ENCODE peak calls at places on chromosomes 16 and 17, in seven cellular contexts. One of them, this sample, is unnamed.

GRCh38 chr16:80751167-80751566 is 53.2 kb downstream of the CDYL2 start:
- DNase-seq in AG09309: peak
- DNase-seq in fibroblast of the aortic adventitia: peak
- DNase-seq in epithelial cell of proximal tubule: no peak
- DNase-seq in Panc1: no peak
- DNase-seq in brain microvascular endothelial cell: peak
- DNase-seq in fibroblast of pulmonary artery: peak
- DNase-seq in this sample: peak

GRCh38 chr17:15269690-15270089 is 4.6 kb upstream of the PMP22 start:
- DNase-seq in AG09309: no peak
- DNase-seq in fibroblast of pulmonary artery: peak
- DNase-seq in Panc1: no peak
- DNase-seq in epithelial cell of proximal tubule: no peak
- DNase-seq in fibroblast of the aortic adventitia: peak
- DNase-seq in brain microvascular endothelial cell: no peak
- DNase-seq in this sample: no peak

GRCh38 chr17:68288804-68289203 is 2.1 kb downstream of the SLC16A6 start:
- DNase-seq in brain microvascular endothelial cell: no peak
- DNase-seq in Panc1: no peak
- DNase-seq in AG09309: no peak
- DNase-seq in epithelial cell of proximal tubule: no peak
- DNase-seq in fibroblast of the aortic adventitia: no peak
- DNase-seq in fibroblast of pulmonary artery: no peak
- DNase-seq in this sample: peak

GRCh38 chr17:16269658-16270057 is 52.6 kb downstream of the PIGL start:
- DNase-seq in AG09309: peak
- DNase-seq in brain microvascular endothelial cell: peak
- DNase-seq in fibroblast of the aortic adventitia: peak
- DNase-seq in Panc1: no peak
- DNase-seq in epithelial cell of proximal tubule: no peak
- DNase-seq in fibroblast of pulmonary artery: peak
- DNase-seq in this sample: peak

GRCh38 chr16:31265329-31266245 is 5.8 kb downstream of the ITGAM start:
- DNase-seq in brain microvascular endothelial cell: peak
- DNase-seq in epithelial cell of proximal tubule: peak
- DNase-seq in Panc1: no peak
- DNase-seq in fibroblast of the aortic adventitia: peak
- DNase-seq in AG09309: peak
- DNase-seq in fibroblast of pulmonary artery: peak
- DNase-seq in this sample: no peak

GRCh38 chr17:46147167-46147749 is 46.0 kb downstream of the KANSL1 start:
- DNase-seq in brain microvascular endothelial cell: no peak
- DNase-seq in epithelial cell of proximal tubule: no peak
- DNase-seq in AG09309: no peak
- DNase-seq in fibroblast of pulmonary artery: no peak
- DNase-seq in fibroblast of the aortic adventitia: no peak
- DNase-seq in Panc1: no peak
- DNase-seq in this sample: no peak

GRCh38 chr17:56880133-56880532 is 33.7 kb downstream of the TRIM25 start:
- DNase-seq in brain microvascular endothelial cell: no peak
- DNase-seq in epithelial cell of proximal tubule: no peak
- DNase-seq in Panc1: no peak
- DNase-seq in fibroblast of the aortic adventitia: no peak
- DNase-seq in fibroblast of pulmonary artery: no peak
- DNase-seq in AG09309: no peak
- DNase-seq in this sample: no peak

GRCh38 chr16:83945587-83945986 is 7.5 kb upstream of the OSGIN1 start:
- DNase-seq in brain microvascular endothelial cell: no peak
- DNase-seq in fibroblast of pulmonary artery: no peak
- DNase-seq in AG09309: no peak
- DNase-seq in fibroblast of the aortic adventitia: no peak
- DNase-seq in epithelial cell of proximal tubule: no peak
- DNase-seq in Panc1: no peak
- DNase-seq in this sample: no peak

GRCh38 chr17:79520134-79520892 is 90.5 kb downstream of the RBFOX3 start:
- DNase-seq in fibroblast of the aortic adventitia: no peak
- DNase-seq in fibroblast of pulmonary artery: no peak
- DNase-seq in Panc1: no peak
- DNase-seq in epithelial cell of proximal tubule: no peak
- DNase-seq in brain microvascular endothelial cell: no peak
- DNase-seq in AG09309: no peak
- DNase-seq in this sample: no peak

GRCh38 chr16:791131-791530 is 2.7 kb downstream of the CHTF18 start:
- DNase-seq in AG09309: no peak
- DNase-seq in brain microvascular endothelial cell: no peak
- DNase-seq in epithelial cell of proximal tubule: no peak
- DNase-seq in Panc1: no peak
- DNase-seq in fibroblast of pulmonary artery: no peak
- DNase-seq in fibroblast of the aortic adventitia: no peak
- DNase-seq in this sample: no peak

GRCh38 chr16:4521971-4522623 is 16.5 kb downstream of the CDIP1 start:
- DNase-seq in fibroblast of pulmonary artery: peak
- DNase-seq in epithelial cell of proximal tubule: no peak
- DNase-seq in fibroblast of the aortic adventitia: no peak
- DNase-seq in Panc1: no peak
- DNase-seq in brain microvascular endothelial cell: no peak
- DNase-seq in AG09309: no peak
- DNase-seq in this sample: peak

GRCh38 chr16:27046958-27047357 is 19.8 kb upstream of the C16orf82 start:
- DNase-seq in AG09309: no peak
- DNase-seq in epithelial cell of proximal tubule: no peak
- DNase-seq in fibroblast of pulmonary artery: no peak
- DNase-seq in brain microvascular endothelial cell: no peak
- DNase-seq in fibroblast of the aortic adventitia: no peak
- DNase-seq in Panc1: no peak
- DNase-seq in this sample: no peak

GRCh38 chr17:9905902-9906301 is 831 bp upstream of the RCVRN start:
- DNase-seq in fibroblast of the aortic adventitia: no peak
- DNase-seq in Panc1: no peak
- DNase-seq in brain microvascular endothelial cell: no peak
- DNase-seq in AG09309: no peak
- DNase-seq in epithelial cell of proximal tubule: no peak
- DNase-seq in fibroblast of pulmonary artery: peak
- DNase-seq in this sample: no peak

GRCh38 chr16:31453255-31454204 is 5.8 kb upstream of the ARMC5 start:
- DNase-seq in Panc1: no peak
- DNase-seq in AG09309: no peak
- DNase-seq in brain microvascular endothelial cell: peak
- DNase-seq in fibroblast of the aortic adventitia: peak
- DNase-seq in epithelial cell of proximal tubule: no peak
- DNase-seq in fibroblast of pulmonary artery: peak
- DNase-seq in this sample: peak

GRCh38 chr17:69228576-69228975 is at the start of gene ABCA10:
- DNase-seq in fibroblast of pulmonary artery: peak
- DNase-seq in Panc1: no peak
- DNase-seq in fibroblast of the aortic adventitia: peak
- DNase-seq in brain microvascular endothelial cell: no peak
- DNase-seq in epithelial cell of proximal tubule: no peak
- DNase-seq in AG09309: no peak
- DNase-seq in this sample: no peak

GRCh38 chr16:1997591-1998359 is 8.0 kb downstream of the SYNGR3 start:
- DNase-seq in fibroblast of the aortic adventitia: no peak
- DNase-seq in Panc1: no peak
- DNase-seq in fibroblast of pulmonary artery: no peak
- DNase-seq in AG09309: peak
- DNase-seq in epithelial cell of proximal tubule: no peak
- DNase-seq in brain microvascular endothelial cell: no peak
- DNase-seq in this sample: peak

GRCh38 chr17:75077490-75078096 is 10.2 kb upstream of the SLC16A5 start:
- DNase-seq in brain microvascular endothelial cell: no peak
- DNase-seq in fibroblast of the aortic adventitia: no peak
- DNase-seq in epithelial cell of proximal tubule: no peak
- DNase-seq in Panc1: no peak
- DNase-seq in AG09309: no peak
- DNase-seq in fibroblast of pulmonary artery: no peak
- DNase-seq in this sample: no peak

GRCh38 chr16:22897184-22897583 is 83.2 kb downstream of the HS3ST2 start:
- DNase-seq in Panc1: no peak
- DNase-seq in epithelial cell of proximal tubule: no peak
- DNase-seq in fibroblast of pulmonary artery: no peak
- DNase-seq in fibroblast of the aortic adventitia: no peak
- DNase-seq in brain microvascular endothelial cell: no peak
- DNase-seq in AG09309: no peak
- DNase-seq in this sample: no peak

GRCh38 chr16:80008857-80009256 is 408.3 kb upstream of the MAF start:
- DNase-seq in epithelial cell of proximal tubule: no peak
- DNase-seq in AG09309: no peak
- DNase-seq in fibroblast of pulmonary artery: no peak
- DNase-seq in Panc1: no peak
- DNase-seq in fibroblast of the aortic adventitia: no peak
- DNase-seq in brain microvascular endothelial cell: no peak
- DNase-seq in this sample: no peak

GRCh38 chr16:24309222-24309905 is 53.2 kb downstream of the CACNG3 start:
- DNase-seq in AG09309: no peak
- DNase-seq in epithelial cell of proximal tubule: peak
- DNase-seq in fibroblast of the aortic adventitia: no peak
- DNase-seq in fibroblast of pulmonary artery: peak
- DNase-seq in brain microvascular endothelial cell: peak
- DNase-seq in Panc1: peak
- DNase-seq in this sample: peak

GRCh38 chr17:56432443-56432842 is 161.1 kb upstream of the NOG start:
- DNase-seq in fibroblast of the aortic adventitia: no peak
- DNase-seq in fibroblast of pulmonary artery: no peak
- DNase-seq in Panc1: no peak
- DNase-seq in epithelial cell of proximal tubule: no peak
- DNase-seq in AG09309: no peak
- DNase-seq in brain microvascular endothelial cell: no peak
- DNase-seq in this sample: no peak

GRCh38 chr16:70495425-70496182 is 27.8 kb downstream of the COG4 start:
- DNase-seq in fibroblast of the aortic adventitia: no peak
- DNase-seq in Panc1: no peak
- DNase-seq in epithelial cell of proximal tubule: no peak
- DNase-seq in fibroblast of pulmonary artery: no peak
- DNase-seq in brain microvascular endothelial cell: no peak
- DNase-seq in AG09309: no peak
- DNase-seq in this sample: no peak

GRCh38 chr17:27912989-27913388 is 19.8 kb upstream of the LYRM9 start:
- DNase-seq in fibroblast of pulmonary artery: no peak
- DNase-seq in Panc1: no peak
- DNase-seq in fibroblast of the aortic adventitia: no peak
- DNase-seq in epithelial cell of proximal tubule: no peak
- DNase-seq in brain microvascular endothelial cell: no peak
- DNase-seq in AG09309: peak
- DNase-seq in this sample: no peak

GRCh38 chr16:87263418-87264052 is 53.7 kb downstream of the C16orf95 start:
- DNase-seq in Panc1: no peak
- DNase-seq in AG09309: no peak
- DNase-seq in fibroblast of pulmonary artery: no peak
- DNase-seq in epithelial cell of proximal tubule: no peak
- DNase-seq in brain microvascular endothelial cell: no peak
- DNase-seq in fibroblast of the aortic adventitia: no peak
- DNase-seq in this sample: no peak

GRCh38 chr17:63406689-63407330 is 39.3 kb downstream of the CYB561 start:
- DNase-seq in fibroblast of pulmonary artery: peak
- DNase-seq in fibroblast of the aortic adventitia: peak
- DNase-seq in epithelial cell of proximal tubule: peak
- DNase-seq in AG09309: peak
- DNase-seq in brain microvascular endothelial cell: peak
- DNase-seq in Panc1: peak
- DNase-seq in this sample: peak

GRCh38 chr16:56356276-56357241 is 68.8 kb downstream of the AMFR start:
- DNase-seq in AG09309: peak
- DNase-seq in fibroblast of pulmonary artery: peak
- DNase-seq in Panc1: peak
- DNase-seq in fibroblast of the aortic adventitia: peak
- DNase-seq in brain microvascular endothelial cell: peak
- DNase-seq in epithelial cell of proximal tubule: no peak
- DNase-seq in this sample: peak

GRCh38 chr17:77737442-77738265 is 220.8 kb upstream of the TNRC6C start:
- DNase-seq in epithelial cell of proximal tubule: no peak
- DNase-seq in AG09309: no peak
- DNase-seq in brain microvascular endothelial cell: no peak
- DNase-seq in fibroblast of pulmonary artery: no peak
- DNase-seq in Panc1: no peak
- DNase-seq in fibroblast of the aortic adventitia: no peak
- DNase-seq in this sample: no peak

DNA sequence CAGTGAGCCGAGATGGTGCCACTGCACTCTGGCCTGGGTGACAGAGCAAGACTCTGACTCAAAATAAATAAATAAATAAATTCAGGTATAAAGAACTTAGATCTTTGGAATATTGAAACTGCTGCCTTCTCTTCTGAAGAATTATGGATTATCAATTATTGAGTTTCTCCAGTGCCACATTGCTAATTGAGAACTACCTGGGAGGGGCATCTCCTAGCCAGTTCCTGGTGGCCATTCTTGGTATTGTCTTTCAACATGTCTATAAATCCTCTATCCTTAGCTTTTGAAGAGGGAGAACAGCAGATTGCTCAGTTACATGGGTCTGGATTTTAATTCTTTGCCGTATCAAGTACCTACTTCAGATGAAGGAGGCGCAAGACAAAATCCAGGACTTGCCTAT is 29.2 kb downstream of the CALCOCO2 start:
- DNase-seq in brain microvascular endothelial cell: no peak
- DNase-seq in fibroblast of pulmonary artery: no peak
- DNase-seq in fibroblast of the aortic adventitia: no peak
- DNase-seq in epithelial cell of proximal tubule: no peak
- DNase-seq in AG09309: no peak
- DNase-seq in Panc1: no peak
- DNase-seq in this sample: no peak
- TF ChIP-seq CTCF in brain microvascular endothelial cell: peak
- TF ChIP-seq CTCF in fibroblast of pulmonary artery: peak
- TF ChIP-seq CTCF in fibroblast of the aortic adventitia: peak
- TF ChIP-seq CTCF in epithelial cell of proximal tubule: peak
- TF ChIP-seq CTCF in AG09309: no peak
- TF ChIP-seq CTCF in Panc1: no peak
- TF ChIP-seq CTCF in this sample: peak

GRCh38 chr16:19168173-19169080 is at the start of gene SYT17:
- DNase-seq in epithelial cell of proximal tubule: no peak
- DNase-seq in fibroblast of the aortic adventitia: no peak
- DNase-seq in fibroblast of pulmonary artery: no peak
- DNase-seq in Panc1: no peak
- DNase-seq in brain microvascular endothelial cell: no peak
- DNase-seq in AG09309: no peak
- DNase-seq in this sample: peak
- H3K4me3 ChIP-seq in epithelial cell of proximal tubule: peak
- H3K4me3 ChIP-seq in fibroblast of the aortic adventitia: no peak
- H3K4me3 ChIP-seq in fibroblast of pulmonary artery: peak
- H3K4me3 ChIP-seq in Panc1: peak
- H3K4me3 ChIP-seq in brain microvascular endothelial cell: peak
- H3K4me3 ChIP-seq in AG09309: peak
- H3K4me3 ChIP-seq in this sample: peak

DNA sequence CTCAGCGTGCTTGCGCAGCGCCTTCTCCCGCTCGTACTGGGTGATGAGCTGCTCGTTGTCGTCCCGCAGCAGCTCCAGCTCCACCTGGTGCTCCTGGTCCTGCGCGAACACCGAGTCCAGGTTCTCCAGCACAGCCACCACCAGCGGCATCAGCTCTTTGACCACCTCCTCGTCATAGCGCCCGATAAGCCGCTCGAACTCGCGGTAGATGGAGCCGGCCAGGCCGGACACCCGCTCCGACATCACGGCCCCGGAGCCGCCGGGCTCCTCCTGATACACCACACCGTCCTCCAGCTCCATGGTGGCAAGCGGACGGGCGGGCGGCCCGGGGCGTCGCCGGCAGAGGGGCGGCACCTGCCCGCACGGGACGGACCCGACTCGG is 320 bp downstream of the SPAG9 start:
- DNase-seq in fibroblast of the aortic adventitia: no peak
- DNase-seq in epithelial cell of proximal tubule: no peak
- DNase-seq in AG09309: no peak
- DNase-seq in brain microvascular endothelial cell: peak
- DNase-seq in fibroblast of pulmonary artery: peak
- DNase-seq in Panc1: no peak
- DNase-seq in this sample: no peak
- TF ChIP-seq CTCF in fibroblast of the aortic adventitia: no peak
- TF ChIP-seq CTCF in epithelial cell of proximal tubule: no peak
- TF ChIP-seq CTCF in AG09309: no peak
- TF ChIP-seq CTCF in brain microvascular endothelial cell: peak
- TF ChIP-seq CTCF in fibroblast of pulmonary artery: no peak
- TF ChIP-seq CTCF in Panc1: no peak
- TF ChIP-seq CTCF in this sample: no peak

GRCh38 chr17:19513897-19514488 is 19.7 kb upstream of the SLC47A1 start:
- DNase-seq in Panc1: peak
- DNase-seq in epithelial cell of proximal tubule: no peak
- DNase-seq in fibroblast of the aortic adventitia: peak
- DNase-seq in AG09309: no peak
- DNase-seq in brain microvascular endothelial cell: peak
- DNase-seq in fibroblast of pulmonary artery: peak
- DNase-seq in this sample: peak
- H3K4me3 ChIP-seq in Panc1: no peak
- H3K4me3 ChIP-seq in epithelial cell of proximal tubule: no peak
- H3K4me3 ChIP-seq in fibroblast of the aortic adventitia: no peak
- H3K4me3 ChIP-seq in AG09309: no peak
- H3K4me3 ChIP-seq in brain microvascular endothelial cell: no peak
- H3K4me3 ChIP-seq in fibroblast of pulmonary artery: no peak
- H3K4me3 ChIP-seq in this sample: no peak